ENCODE peak calls at places on chromosomes 12 and 14, in four cellular contexts. O, J, R and S are unnamed samples.
A peak's percentile ranks its signal among the peaks of the same experiment; 100 is the strongest.

GRCh38 chr12:124008629-124009028 is 35.6 kb downstream of the ZNF664 start:
- DNase-seq in O (no peak), J (no peak), R (no peak), S (no peak)

GRCh38 chr12:12439636-12440035 is 82.8 kb downstream of the BORCS5 start:
- DNase-seq in O (peak; percentile 22), J (no peak), R (no peak), S (no peak)

GRCh38 chr14:99534863-99535262 is 53.7 kb downstream of the CCNK start:
- DNase-seq in O (no peak), J (no peak), R (peak; percentile 71), S (no peak)

GRCh38 chr12:123269980-123270379 is 1.7 kb downstream of the CDK2AP1 start:
- DNase-seq in O (no peak), J (no peak), R (peak; percentile 47), S (no peak)

GRCh38 chr12:526089-526488 is 66.3 kb downstream of the B4GALNT3 start:
- DNase-seq in O (no peak), J (no peak), R (no peak), S (no peak)

GRCh38 chr12:67916266-67916970 is 72.8 kb upstream of the IFNG-AS1 start:
- DNase-seq in O (no peak), J (no peak), R (no peak), S (no peak)

GRCh38 chr14:58216544-58216943 is 16.6 kb downstream of the ACTR10 start:
- DNase-seq in O (no peak), J (no peak), R (no peak), S (no peak)

GRCh38 chr14:53924754-53925153 is 31.9 kb downstream of the BMP4 start:
- DNase-seq in O (no peak), J (no peak), R (no peak), S (no peak)

GRCh38 chr12:127115468-127116035 is 1151.4 kb upstream of the TMEM132C start:
- DNase-seq in O (no peak), J (no peak), R (no peak), S (no peak)

GRCh38 chr12:89349814-89350213 is 2.5 kb downstream of the DUSP6 start:
- DNase-seq in O (no peak), J (no peak), R (peak; percentile 71), S (no peak)

GRCh38 chr14:64795921-64796320 is 83.8 kb downstream of the SPTB start:
- DNase-seq in O (no peak), J (no peak), R (no peak), S (no peak)

GRCh38 chr12:1073652-1074051 is 82.6 kb downstream of the ERC1 start:
- DNase-seq in O (no peak), J (no peak), R (no peak), S (no peak)

GRCh38 chr14:70789361-70789760 is 20.0 kb downstream of the MAP3K9 start:
- DNase-seq in O (no peak), J (no peak), R (no peak), S (no peak)

GRCh38 chr14:61147898-61148549 is 133.1 kb downstream of the TMEM30B start:
- DNase-seq in O (no peak), J (peak; percentile 66), R (peak; percentile 28), S (no peak)

GRCh38 chr12:82357845-82358199 is 365 bp downstream of the CCDC59 start:
- DNase-seq in O (no peak), J (no peak), R (no peak), S (peak; percentile 11)

GRCh38 chr12:56760460-56760859 is 2.7 kb upstream of the HSD17B6 start:
- DNase-seq in O (no peak), J (no peak), R (no peak), S (no peak)

GRCh38 chr14:103693514-103693913 is 21.7 kb downstream of the XRCC3 start:
- DNase-seq in O (no peak), J (peak; percentile 12), R (no peak), S (no peak)

GRCh38 chr12:54146506-54147145 is 42.2 kb downstream of the SMUG1 start:
- DNase-seq in O (no peak), J (no peak), R (no peak), S (no peak)

GRCh38 chr12:124477109-124477915 is 90.1 kb downstream of the NCOR2 start:
- DNase-seq in O (no peak), J (no peak), R (no peak), S (peak; percentile 58)

GRCh38 chr12:14959916-14960315 is 1.5 kb downstream of the ARHGDIB start:
- DNase-seq in O (no peak), J (no peak), R (no peak), S (no peak)

GRCh38 chr14:35234007-35234406 is 58.2 kb upstream of the PSMA6 start:
- DNase-seq in O (no peak), J (no peak), R (no peak), S (no peak)

GRCh38 chr14:99950191-99950590 is 115.0 kb upstream of the EVL start:
- DNase-seq in O (no peak), J (no peak), R (no peak), S (no peak)

GRCh38 chr12:26158078-26158764 is 33.4 kb upstream of the BHLHE41 start:
- DNase-seq in O (no peak), J (no peak), R (no peak), S (peak; percentile 28)

GRCh38 chr12:49905718-49906314 is 2.1 kb upstream of the FAIM2 start:
- DNase-seq in O (no peak), J (no peak), R (no peak), S (no peak)

GRCh38 chr12:66964629-66965028 is 285.8 kb upstream of the GRIP1 start:
- DNase-seq in O (no peak), J (no peak), R (no peak), S (peak; percentile 82)

GRCh38 chr12:88571543-88571942 is 8.7 kb downstream of the KITLG start:
- DNase-seq in O (no peak), J (no peak), R (no peak), S (no peak)

GRCh38 chr12:48815281-48816110 is 2.8 kb upstream of the CACNB3 start:
- DNase-seq in O (peak; percentile 48), J (peak; percentile 56), R (peak; percentile 89), S (peak; percentile 65)

GRCh38 chr12:116881325-116881866 is at the start of gene HRK:
- DNase-seq in O (no peak), J (no peak), R (no peak), S (no peak)

GRCh38 chr14:47744155-47744554 is 68.8 kb upstream of the MDGA2 start:
- DNase-seq in O (no peak), J (no peak), R (no peak), S (no peak)

GRCh38 chr12:6772729-6773661 is 675 bp downstream of the LAG3 start:
- DNase-seq in O (no peak), J (no peak), R (peak; percentile 48), S (no peak)

GRCh38 chr12:68222336-68222735 is 3.3 kb downstream of the IL26 start:
- DNase-seq in O (no peak), J (no peak), R (no peak), S (no peak)

GRCh38 chr14:48744202-48744601 is 842.0 kb downstream of the RPS29 start:
- DNase-seq in O (no peak), J (no peak), R (no peak), S (no peak)

GRCh38 chr14:23787436-23787835 is 151.3 kb downstream of the DHRS2 start:
- DNase-seq in O (no peak), J (no peak), R (no peak), S (no peak)

GRCh38 chr14:35687335-35687939 is 121.7 kb downstream of the RALGAPA1 start:
- DNase-seq in O (peak; percentile 17), J (no peak), R (peak; percentile 75), S (peak; percentile 47)

GRCh38 chr14:31207746-31208545 is at the start of gene HECTD1:
- DNase-seq in O (peak; percentile 46), J (peak; percentile 48), R (peak; percentile 96), S (peak; percentile 96)

GRCh38 chr14:81067156-81067555 is 111.7 kb downstream of the TSHR start:
- DNase-seq in O (no peak), J (no peak), R (no peak), S (no peak)

DNA sequence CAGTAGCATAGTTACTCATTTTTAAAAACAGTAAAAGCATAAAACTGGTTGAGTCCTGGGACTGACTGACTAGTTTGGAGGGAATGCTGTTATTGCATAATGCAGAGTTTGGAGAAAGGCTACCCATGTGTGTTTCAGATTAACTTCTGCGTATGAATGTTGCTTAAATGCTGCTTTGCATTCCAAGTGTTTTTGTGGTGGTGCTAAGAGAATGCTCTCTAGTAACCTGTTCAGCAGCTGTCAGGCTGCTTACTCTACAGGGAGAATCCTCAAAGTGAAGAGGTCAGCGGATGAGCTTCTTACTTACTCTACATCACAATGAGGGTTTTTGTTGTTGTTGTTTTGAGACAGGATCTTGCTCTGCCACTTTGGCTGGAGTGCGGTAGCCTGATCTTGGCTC is 4.3 kb downstream of the DLST start:
- DNase-seq in O (no peak), J (no peak), R (peak; percentile 71), S (no peak)
- H3K4me3 ChIP-seq in O (no peak overlapping the region), J (no peak overlapping the region), R (no peak overlapping the region), S (no peak overlapping the region)

DNA sequence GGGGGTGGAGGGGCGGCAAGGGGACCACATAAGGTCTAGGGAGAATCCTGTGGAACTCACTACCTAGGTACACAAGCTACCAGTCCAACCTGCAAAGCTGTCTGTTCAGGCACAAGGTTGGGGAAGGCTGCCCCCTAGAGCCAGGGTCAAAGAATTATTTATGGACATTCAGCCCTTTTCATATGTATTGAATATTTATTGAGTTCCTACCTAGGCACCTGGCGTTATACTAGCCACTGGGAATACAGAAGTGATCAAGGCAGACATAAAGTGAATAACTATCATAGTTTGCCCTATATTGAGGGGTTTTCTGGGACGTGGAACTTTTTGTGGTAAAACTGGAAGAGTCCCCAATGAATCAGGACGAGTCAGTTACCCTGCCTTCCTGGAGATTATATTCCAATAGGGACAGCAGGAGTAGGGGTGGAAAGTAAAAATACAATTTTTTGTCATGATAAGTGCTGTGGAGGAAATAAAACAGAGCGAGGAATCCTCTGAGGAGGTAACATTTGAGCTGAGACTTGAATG is 5.8 kb upstream of the SLC48A1 start:
- DNase-seq in O (no peak), J (no peak), R (peak; percentile 48), S (peak; percentile 61)
- H3K4me3 ChIP-seq in O (no peak overlapping the region), J (no peak overlapping the region), R (no peak overlapping the region), S (no peak overlapping the region)

DNA sequence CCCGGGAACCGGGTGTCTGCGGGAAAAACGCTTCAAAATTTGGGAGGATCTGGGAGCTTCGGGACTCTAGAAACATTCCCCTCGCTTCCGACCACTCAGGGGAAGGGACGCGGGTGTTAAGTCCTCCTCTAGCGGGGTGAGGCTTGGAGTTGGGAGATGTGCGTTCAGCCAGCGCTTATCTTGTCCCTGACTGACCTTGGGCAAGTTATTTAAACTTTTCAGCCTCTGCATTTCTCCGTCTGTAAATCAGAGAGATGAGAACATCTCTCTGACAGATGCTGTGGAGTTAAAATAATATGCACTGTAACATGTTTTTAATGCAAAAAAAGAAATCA is 76.9 kb upstream of the ANO4 start:
- DNase-seq in O (no peak), J (no peak), R (peak; percentile 41), S (no peak)
- H3K4me3 ChIP-seq in O (peak overlapping the region; percentile 38), J (peak overlapping the region; percentile 45), R (peak overlapping the region; percentile 56), S (no peak overlapping the region)

GRCh38 chr12:71158361-71158882 is 623 bp upstream of the TSPAN8 start:
- DNase-seq in O (no peak), J (no peak), R (no peak), S (no peak)
- H3K4me3 ChIP-seq in O (no peak overlapping the region), J (no peak overlapping the region), R (no peak overlapping the region), S (no peak overlapping the region)

GRCh38 chr12:53098354-53098981 is 1.0 kb downstream of the IGFBP6 start:
- DNase-seq in O (no peak), J (no peak), R (no peak), S (no peak)

GRCh38 chr12:53097207-53097563 is 282 bp upstream of the IGFBP6 start:
- DNase-seq in O (no peak), J (no peak), R (no peak), S (no peak)

GRCh38 chr12:53098982-53099651 is 1.6 kb downstream of the IGFBP6 start:
- DNase-seq in O (peak; percentile 70), J (peak; percentile 93), R (peak; percentile 84), S (peak; percentile 72)

GRCh38 chr12:53096761-53097160 is 706 bp upstream of the IGFBP6 start:
- DNase-seq in O (no peak), J (no peak), R (peak; percentile 42), S (no peak)

GRCh38 chr12:53097564-53098353 is at the start of gene IGFBP6:
- DNase-seq in O (no peak), J (peak; percentile 58), R (peak; percentile 74), S (peak; percentile 37)
- H3K4me3 ChIP-seq in O (peak within 1 kb of the TSS; percentile 52), J (peak within 1 kb of the TSS; percentile 56), R (peak within 1 kb of the TSS; percentile 72), S (peak within 1 kb of the TSS; percentile 56)